ENCODE peak calls at places on chromosome 12, in eight cellular contexts. One of them, this sample, is unnamed.

GRCh38 chr12:6843118-6843902 is 2.6 kb downstream of the GNB3 start:
- DNase-seq in A549: no peak
- DNase-seq in cardiac muscle cell: no peak
- DNase-seq in upper lobe of right lung: no peak
- DNase-seq in vagina: no peak
- DNase-seq in lower leg skin: no peak
- DNase-seq in cardiac fibroblast: no peak
- DNase-seq in lung: no peak
- DNase-seq in this sample: no peak

GRCh38 chr12:10082057-10082874 is 16.5 kb downstream of the CLEC1A start:
- DNase-seq in upper lobe of right lung: no peak
- DNase-seq in lung: no peak
- DNase-seq in cardiac fibroblast: no peak
- DNase-seq in cardiac muscle cell: no peak
- DNase-seq in vagina: no peak
- DNase-seq in lower leg skin: peak
- DNase-seq in A549: no peak
- DNase-seq in this sample: no peak

GRCh38 chr12:58156697-58157096 is 215.3 kb downstream of the ATP23 start:
- DNase-seq in lower leg skin: no peak
- DNase-seq in A549: no peak
- DNase-seq in upper lobe of right lung: no peak
- DNase-seq in cardiac fibroblast: no peak
- DNase-seq in lung: no peak
- DNase-seq in cardiac muscle cell: no peak
- DNase-seq in vagina: no peak
- DNase-seq in this sample: no peak

GRCh38 chr12:6691473-6691872 is 2.3 kb upstream of the ZNF384 start:
- DNase-seq in lower leg skin: no peak
- DNase-seq in vagina: no peak
- DNase-seq in A549: no peak
- DNase-seq in cardiac fibroblast: peak
- DNase-seq in cardiac muscle cell: peak
- DNase-seq in upper lobe of right lung: no peak
- DNase-seq in lung: no peak
- DNase-seq in this sample: peak

GRCh38 chr12:28604240-28604639 is 414.0 kb downstream of the CCDC91 start:
- DNase-seq in lower leg skin: no peak
- DNase-seq in A549: no peak
- DNase-seq in cardiac fibroblast: no peak
- DNase-seq in upper lobe of right lung: no peak
- DNase-seq in lung: no peak
- DNase-seq in vagina: no peak
- DNase-seq in cardiac muscle cell: no peak
- DNase-seq in this sample: no peak

GRCh38 chr12:27790179-27790578 is 10.1 kb upstream of the MANSC4 start:
- DNase-seq in lung: no peak
- DNase-seq in upper lobe of right lung: no peak
- DNase-seq in cardiac muscle cell: no peak
- DNase-seq in vagina: no peak
- DNase-seq in A549: no peak
- DNase-seq in cardiac fibroblast: no peak
- DNase-seq in lower leg skin: no peak
- DNase-seq in this sample: no peak

GRCh38 chr12:48160807-48161206 is 3.5 kb upstream of the ASB8 start:
- DNase-seq in vagina: no peak
- DNase-seq in lung: no peak
- DNase-seq in cardiac muscle cell: peak
- DNase-seq in upper lobe of right lung: no peak
- DNase-seq in A549: no peak
- DNase-seq in lower leg skin: no peak
- DNase-seq in cardiac fibroblast: peak
- DNase-seq in this sample: peak

GRCh38 chr12:124740691-124741137 is 123.0 kb downstream of the SCARB1 start:
- DNase-seq in cardiac muscle cell: peak
- DNase-seq in upper lobe of right lung: no peak
- DNase-seq in cardiac fibroblast: peak
- DNase-seq in lung: no peak
- DNase-seq in vagina: no peak
- DNase-seq in lower leg skin: no peak
- DNase-seq in A549: no peak
- DNase-seq in this sample: no peak

GRCh38 chr12:109295764-109296425 is 13.2 kb downstream of the FOXN4 start:
- DNase-seq in vagina: no peak
- DNase-seq in A549: no peak
- DNase-seq in upper lobe of right lung: no peak
- DNase-seq in lower leg skin: no peak
- DNase-seq in cardiac muscle cell: no peak
- DNase-seq in cardiac fibroblast: no peak
- DNase-seq in lung: no peak
- DNase-seq in this sample: no peak

GRCh38 chr12:93502802-93503623 is 35.7 kb downstream of the MRPL42 start:
- DNase-seq in A549: no peak
- DNase-seq in lower leg skin: no peak
- DNase-seq in cardiac muscle cell: peak
- DNase-seq in vagina: no peak
- DNase-seq in lung: peak
- DNase-seq in cardiac fibroblast: peak
- DNase-seq in upper lobe of right lung: no peak
- DNase-seq in this sample: peak

GRCh38 chr12:52636592-52637258 is 15.3 kb downstream of the KRT2 start:
- DNase-seq in lower leg skin: no peak
- DNase-seq in cardiac muscle cell: no peak
- DNase-seq in lung: no peak
- DNase-seq in cardiac fibroblast: no peak
- DNase-seq in A549: no peak
- DNase-seq in vagina: peak
- DNase-seq in upper lobe of right lung: no peak
- DNase-seq in this sample: no peak

GRCh38 chr12:122884860-122885259 is 11.1 kb downstream of the VPS37B start:
- DNase-seq in lung: no peak
- DNase-seq in A549: no peak
- DNase-seq in vagina: no peak
- DNase-seq in lower leg skin: no peak
- DNase-seq in cardiac fibroblast: no peak
- DNase-seq in upper lobe of right lung: no peak
- DNase-seq in cardiac muscle cell: no peak
- DNase-seq in this sample: peak

GRCh38 chr12:109695420-109695819 is 18.2 kb upstream of the FAM222A start:
- DNase-seq in cardiac muscle cell: no peak
- DNase-seq in vagina: no peak
- DNase-seq in upper lobe of right lung: no peak
- DNase-seq in lower leg skin: no peak
- DNase-seq in lung: no peak
- DNase-seq in A549: no peak
- DNase-seq in cardiac fibroblast: no peak
- DNase-seq in this sample: no peak

GRCh38 chr12:25985296-25985992 is 27.0 kb downstream of the RASSF8 start:
- DNase-seq in A549: no peak
- DNase-seq in cardiac fibroblast: no peak
- DNase-seq in upper lobe of right lung: no peak
- DNase-seq in cardiac muscle cell: no peak
- DNase-seq in vagina: no peak
- DNase-seq in lower leg skin: no peak
- DNase-seq in lung: no peak
- DNase-seq in this sample: no peak

GRCh38 chr12:6536894-6537579 is 2.7 kb downstream of the GAPDH start:
- DNase-seq in vagina: no peak
- DNase-seq in A549: no peak
- DNase-seq in lung: no peak
- DNase-seq in lower leg skin: peak
- DNase-seq in cardiac muscle cell: no peak
- DNase-seq in upper lobe of right lung: no peak
- DNase-seq in cardiac fibroblast: no peak
- DNase-seq in this sample: no peak

GRCh38 chr12:13422291-13422690 is 225.8 kb downstream of the EMP1 start:
- DNase-seq in upper lobe of right lung: no peak
- DNase-seq in A549: no peak
- DNase-seq in lower leg skin: no peak
- DNase-seq in vagina: no peak
- DNase-seq in lung: no peak
- DNase-seq in cardiac fibroblast: no peak
- DNase-seq in cardiac muscle cell: no peak
- DNase-seq in this sample: no peak

GRCh38 chr12:109808876-109809646 is 24.1 kb downstream of the TRPV4 start:
- DNase-seq in A549: no peak
- DNase-seq in cardiac muscle cell: no peak
- DNase-seq in lung: no peak
- DNase-seq in cardiac fibroblast: no peak
- DNase-seq in lower leg skin: no peak
- DNase-seq in upper lobe of right lung: no peak
- DNase-seq in vagina: no peak
- DNase-seq in this sample: no peak

GRCh38 chr12:6052206-6052939 is 72.1 kb downstream of the VWF start:
- DNase-seq in cardiac muscle cell: no peak
- DNase-seq in lower leg skin: no peak
- DNase-seq in A549: no peak
- DNase-seq in vagina: no peak
- DNase-seq in lung: no peak
- DNase-seq in cardiac fibroblast: peak
- DNase-seq in upper lobe of right lung: no peak
- DNase-seq in this sample: no peak

GRCh38 chr12:32136404-32136803 is 29.8 kb downstream of the BICD1 start:
- DNase-seq in lung: no peak
- DNase-seq in vagina: no peak
- DNase-seq in lower leg skin: no peak
- DNase-seq in A549: no peak
- DNase-seq in cardiac fibroblast: no peak
- DNase-seq in cardiac muscle cell: no peak
- DNase-seq in upper lobe of right lung: no peak
- DNase-seq in this sample: no peak

GRCh38 chr12:76531056-76531455 is 28.5 kb downstream of the OSBPL8 start:
- DNase-seq in A549: no peak
- DNase-seq in upper lobe of right lung: no peak
- DNase-seq in vagina: no peak
- DNase-seq in cardiac fibroblast: no peak
- DNase-seq in lower leg skin: no peak
- DNase-seq in lung: no peak
- DNase-seq in cardiac muscle cell: no peak
- DNase-seq in this sample: no peak

GRCh38 chr12:132754555-132754954 is 7.1 kb downstream of the ANKLE2 start:
- DNase-seq in upper lobe of right lung: no peak
- DNase-seq in cardiac muscle cell: no peak
- DNase-seq in lung: no peak
- DNase-seq in lower leg skin: no peak
- DNase-seq in A549: no peak
- DNase-seq in vagina: no peak
- DNase-seq in cardiac fibroblast: no peak
- DNase-seq in this sample: no peak
- TF ChIP-seq CTCF in upper lobe of right lung: no peak
- TF ChIP-seq CTCF in cardiac muscle cell: no peak
- TF ChIP-seq CTCF in lung: no peak
- TF ChIP-seq CTCF in lower leg skin: no peak
- TF ChIP-seq CTCF in A549: no peak
- TF ChIP-seq CTCF in vagina: no peak
- TF ChIP-seq CTCF in cardiac fibroblast: no peak
- TF ChIP-seq CTCF in this sample: no peak

GRCh38 chr12:65280306-65280705 is 1.8 kb downstream of the MSRB3 start:
- DNase-seq in A549: no peak
- DNase-seq in cardiac fibroblast: peak
- DNase-seq in vagina: no peak
- DNase-seq in lower leg skin: no peak
- DNase-seq in cardiac muscle cell: peak
- DNase-seq in upper lobe of right lung: no peak
- DNase-seq in lung: no peak
- DNase-seq in this sample: peak
- H3K4me3 ChIP-seq in A549: no peak
- H3K4me3 ChIP-seq in cardiac fibroblast: no peak
- H3K4me3 ChIP-seq in vagina: no peak
- H3K4me3 ChIP-seq in lower leg skin: no peak
- H3K4me3 ChIP-seq in cardiac muscle cell: peak
- H3K4me3 ChIP-seq in upper lobe of right lung: peak
- H3K4me3 ChIP-seq in lung: no peak
- H3K4me3 ChIP-seq in this sample: peak

GRCh38 chr12:3962661-3963483 is 89.7 kb upstream of the PARP11 start:
- DNase-seq in upper lobe of right lung: peak
- DNase-seq in A549: no peak
- DNase-seq in cardiac fibroblast: no peak
- DNase-seq in vagina: no peak
- DNase-seq in cardiac muscle cell: peak
- DNase-seq in lung: no peak
- DNase-seq in lower leg skin: peak
- DNase-seq in this sample: no peak
- TF ChIP-seq CTCF in upper lobe of right lung: peak
- TF ChIP-seq CTCF in A549: no peak
- TF ChIP-seq CTCF in cardiac fibroblast: no peak
- TF ChIP-seq CTCF in vagina: no peak
- TF ChIP-seq CTCF in cardiac muscle cell: no peak
- TF ChIP-seq CTCF in lung: no peak
- TF ChIP-seq CTCF in lower leg skin: no peak
- TF ChIP-seq CTCF in this sample: no peak

GRCh38 chr12:118188690-118189371 is 52.9 kb downstream of the PEBP1 start:
- DNase-seq in cardiac fibroblast: peak
- DNase-seq in lung: no peak
- DNase-seq in upper lobe of right lung: no peak
- DNase-seq in A549: no peak
- DNase-seq in lower leg skin: no peak
- DNase-seq in vagina: no peak
- DNase-seq in cardiac muscle cell: peak
- DNase-seq in this sample: peak
- H3K4me3 ChIP-seq in cardiac fibroblast: peak
- H3K4me3 ChIP-seq in lung: no peak
- H3K4me3 ChIP-seq in upper lobe of right lung: peak
- H3K4me3 ChIP-seq in A549: no peak
- H3K4me3 ChIP-seq in lower leg skin: no peak
- H3K4me3 ChIP-seq in vagina: peak
- H3K4me3 ChIP-seq in cardiac muscle cell: peak
- H3K4me3 ChIP-seq in this sample: peak

GRCh38 chr12:95494888-95495287 is 20.9 kb downstream of the METAP2 start:
- DNase-seq in upper lobe of right lung: no peak
- DNase-seq in cardiac fibroblast: no peak
- DNase-seq in lung: no peak
- DNase-seq in lower leg skin: no peak
- DNase-seq in cardiac muscle cell: no peak
- DNase-seq in A549: no peak
- DNase-seq in vagina: no peak
- DNase-seq in this sample: no peak

GRCh38 chr12:95492462-95492861 is 18.5 kb downstream of the METAP2 start:
- DNase-seq in lower leg skin: no peak
- DNase-seq in A549: no peak
- DNase-seq in vagina: no peak
- DNase-seq in cardiac fibroblast: no peak
- DNase-seq in upper lobe of right lung: no peak
- DNase-seq in cardiac muscle cell: no peak
- DNase-seq in lung: no peak
- DNase-seq in this sample: no peak

GRCh38 chr12:95498968-95499367 is 25.0 kb downstream of the METAP2 start:
- DNase-seq in vagina: no peak
- DNase-seq in A549: no peak
- DNase-seq in upper lobe of right lung: no peak
- DNase-seq in cardiac muscle cell: no peak
- DNase-seq in cardiac fibroblast: no peak
- DNase-seq in lower leg skin: no peak
- DNase-seq in lung: no peak
- DNase-seq in this sample: no peak

GRCh38 chr12:95495433-95495832 is 21.5 kb downstream of the METAP2 start:
- DNase-seq in cardiac muscle cell: no peak
- DNase-seq in upper lobe of right lung: no peak
- DNase-seq in lower leg skin: no peak
- DNase-seq in lung: no peak
- DNase-seq in A549: no peak
- DNase-seq in cardiac fibroblast: no peak
- DNase-seq in vagina: no peak
- DNase-seq in this sample: no peak

GRCh38 chr12:95497031-95497430 is 23.1 kb downstream of the METAP2 start:
- DNase-seq in A549: no peak
- DNase-seq in cardiac fibroblast: no peak
- DNase-seq in cardiac muscle cell: no peak
- DNase-seq in lung: no peak
- DNase-seq in lower leg skin: no peak
- DNase-seq in vagina: no peak
- DNase-seq in upper lobe of right lung: no peak
- DNase-seq in this sample: no peak
- TF ChIP-seq CTCF in A549: no peak
- TF ChIP-seq CTCF in cardiac fibroblast: no peak
- TF ChIP-seq CTCF in cardiac muscle cell: no peak
- TF ChIP-seq CTCF in lung: no peak
- TF ChIP-seq CTCF in lower leg skin: no peak
- TF ChIP-seq CTCF in vagina: no peak
- TF ChIP-seq CTCF in upper lobe of right lung: no peak
- TF ChIP-seq CTCF in this sample: no peak

This sample was measured in AG10803.